ENCODE peak calls at places on chromosome 1, in six cellular contexts. One of them, this sample, is unnamed.

GRCh38 chr1:214364335-214364734 is 83.4 kb downstream of the SMYD2 start:
- DNase-seq in GM18507: no peak
- DNase-seq in fibroblast of lung: peak; percentile 59
- DNase-seq in DMS 273 treated with DMSO at 0.1 percent for 48 hours: no peak
- DNase-seq in ovary: no peak
- DNase-seq in dermis blood vessel endothelial cell: no peak
- DNase-seq in this sample: no peak

GRCh38 chr1:18719786-18720436 is 89.3 kb downstream of the PAX7 start:
- DNase-seq in GM18507: no peak
- DNase-seq in fibroblast of lung: no peak
- DNase-seq in DMS 273 treated with DMSO at 0.1 percent for 48 hours: no peak
- DNase-seq in ovary: no peak
- DNase-seq in dermis blood vessel endothelial cell: no peak
- DNase-seq in this sample: no peak

GRCh38 chr1:174743654-174744561 is 255.8 kb upstream of the CACYBP start:
- DNase-seq in GM18507: no peak
- DNase-seq in fibroblast of lung: peak; percentile 38
- DNase-seq in DMS 273 treated with DMSO at 0.1 percent for 48 hours: peak; percentile 32
- DNase-seq in ovary: no peak
- DNase-seq in dermis blood vessel endothelial cell: peak; percentile 63
- DNase-seq in this sample: no peak

GRCh38 chr1:212514056-212514614 is 81.4 kb downstream of the NENF start:
- DNase-seq in GM18507: no peak
- DNase-seq in fibroblast of lung: peak; percentile 74
- DNase-seq in DMS 273 treated with DMSO at 0.1 percent for 48 hours: no peak
- DNase-seq in ovary: no peak
- DNase-seq in dermis blood vessel endothelial cell: peak; percentile 34
- DNase-seq in this sample: peak; percentile 24

GRCh38 chr1:159040893-159041724 is 31.4 kb downstream of the IFI16 start:
- DNase-seq in GM18507: no peak
- DNase-seq in fibroblast of lung: no peak
- DNase-seq in DMS 273 treated with DMSO at 0.1 percent for 48 hours: no peak
- DNase-seq in ovary: no peak
- DNase-seq in dermis blood vessel endothelial cell: no peak
- DNase-seq in this sample: no peak

GRCh38 chr1:2432519-2432918 is 20.2 kb upstream of the PEX10 start:
- DNase-seq in GM18507: no peak
- DNase-seq in fibroblast of lung: no peak
- DNase-seq in DMS 273 treated with DMSO at 0.1 percent for 48 hours: no peak
- DNase-seq in ovary: no peak
- DNase-seq in dermis blood vessel endothelial cell: no peak
- DNase-seq in this sample: no peak

GRCh38 chr1:227234998-227235405 is 83.3 kb downstream of the CDC42BPA start:
- DNase-seq in GM18507: no peak
- DNase-seq in fibroblast of lung: peak; percentile 63
- DNase-seq in DMS 273 treated with DMSO at 0.1 percent for 48 hours: peak; percentile 61
- DNase-seq in ovary: no peak
- DNase-seq in dermis blood vessel endothelial cell: peak; percentile 88
- DNase-seq in this sample: peak; percentile 68

GRCh38 chr1:16183157-16183556 is 27.3 kb upstream of the EPHA2 start:
- DNase-seq in GM18507: no peak
- DNase-seq in fibroblast of lung: peak; percentile 93
- DNase-seq in DMS 273 treated with DMSO at 0.1 percent for 48 hours: no peak
- DNase-seq in ovary: no peak
- DNase-seq in dermis blood vessel endothelial cell: no peak
- DNase-seq in this sample: no peak